ENCODE peak calls at places on chromosomes 11 and 22, in ten cellular contexts. One of them, this sample, is unnamed.

GRCh38 chr22:46256358-46256958 is 6.4 kb upstream of the CDPF1 start:
- DNase-seq in lower lobe of right lung: no peak
- DNase-seq in HCT116: no peak
- DNase-seq in nephron progenitor cell: no peak
- DNase-seq in fibroblast of pulmonary artery: no peak
- DNase-seq in fibroblast of villous mesenchyme: peak
- DNase-seq in cardiac muscle cell: no peak
- DNase-seq in fibroblast of the aortic adventitia: no peak
- DNase-seq in neural crest cell: no peak
- DNase-seq in Caco-2: no peak
- DNase-seq in this sample: no peak

GRCh38 chr22:38868886-38869381 is 3.1 kb downstream of the CBX6 start:
- DNase-seq in lower lobe of right lung: peak
- DNase-seq in HCT116: peak
- DNase-seq in nephron progenitor cell: peak
- DNase-seq in fibroblast of pulmonary artery: peak
- DNase-seq in fibroblast of villous mesenchyme: peak
- DNase-seq in cardiac muscle cell: peak
- DNase-seq in fibroblast of the aortic adventitia: peak
- DNase-seq in neural crest cell: peak
- DNase-seq in Caco-2: peak
- DNase-seq in this sample: peak

GRCh38 chr11:103395612-103396011 is 286.4 kb downstream of the DYNC2H1 start:
- DNase-seq in lower lobe of right lung: no peak
- DNase-seq in HCT116: no peak
- DNase-seq in nephron progenitor cell: no peak
- DNase-seq in fibroblast of pulmonary artery: peak
- DNase-seq in fibroblast of villous mesenchyme: no peak
- DNase-seq in cardiac muscle cell: peak
- DNase-seq in fibroblast of the aortic adventitia: peak
- DNase-seq in neural crest cell: no peak
- DNase-seq in Caco-2: peak
- DNase-seq in this sample: no peak

GRCh38 chr11:10076458-10077141 is 217.4 kb downstream of the SBF2 start:
- DNase-seq in lower lobe of right lung: no peak
- DNase-seq in HCT116: peak
- DNase-seq in nephron progenitor cell: peak
- DNase-seq in fibroblast of pulmonary artery: peak
- DNase-seq in fibroblast of villous mesenchyme: peak
- DNase-seq in cardiac muscle cell: peak
- DNase-seq in fibroblast of the aortic adventitia: peak
- DNase-seq in neural crest cell: peak
- DNase-seq in Caco-2: peak
- DNase-seq in this sample: peak

GRCh38 chr11:66420671-66421476 is at the start of gene NPAS4:
- DNase-seq in lower lobe of right lung: no peak
- DNase-seq in HCT116: no peak
- DNase-seq in nephron progenitor cell: peak
- DNase-seq in fibroblast of pulmonary artery: no peak
- DNase-seq in fibroblast of villous mesenchyme: no peak
- DNase-seq in cardiac muscle cell: no peak
- DNase-seq in fibroblast of the aortic adventitia: no peak
- DNase-seq in neural crest cell: no peak
- DNase-seq in Caco-2: no peak
- DNase-seq in this sample: no peak

GRCh38 chr11:61828379-61828628 is 204 bp downstream of the FADS2 start:
- DNase-seq in lower lobe of right lung: no peak
- DNase-seq in HCT116: no peak
- DNase-seq in nephron progenitor cell: no peak
- DNase-seq in fibroblast of pulmonary artery: no peak
- DNase-seq in fibroblast of villous mesenchyme: no peak
- DNase-seq in cardiac muscle cell: no peak
- DNase-seq in fibroblast of the aortic adventitia: no peak
- DNase-seq in neural crest cell: no peak
- DNase-seq in Caco-2: no peak
- DNase-seq in this sample: no peak

GRCh38 chr22:25488244-25489020 is 76.0 kb upstream of the GRK3 start:
- DNase-seq in lower lobe of right lung: peak
- DNase-seq in HCT116: peak
- DNase-seq in nephron progenitor cell: no peak
- DNase-seq in fibroblast of pulmonary artery: peak
- DNase-seq in fibroblast of villous mesenchyme: peak
- DNase-seq in cardiac muscle cell: peak
- DNase-seq in fibroblast of the aortic adventitia: peak
- DNase-seq in neural crest cell: no peak
- DNase-seq in Caco-2: no peak
- DNase-seq in this sample: peak

GRCh38 chr11:133900176-133901105 is 55.1 kb upstream of the SPATA19 start:
- DNase-seq in lower lobe of right lung: peak
- DNase-seq in HCT116: no peak
- DNase-seq in nephron progenitor cell: no peak
- DNase-seq in fibroblast of pulmonary artery: no peak
- DNase-seq in fibroblast of villous mesenchyme: no peak
- DNase-seq in cardiac muscle cell: no peak
- DNase-seq in fibroblast of the aortic adventitia: no peak
- DNase-seq in neural crest cell: no peak
- DNase-seq in Caco-2: no peak
- DNase-seq in this sample: no peak

GRCh38 chr22:46129390-46130041 is 20.8 kb upstream of the PPARA start:
- DNase-seq in lower lobe of right lung: peak
- DNase-seq in HCT116: no peak
- DNase-seq in nephron progenitor cell: no peak
- DNase-seq in fibroblast of pulmonary artery: no peak
- DNase-seq in fibroblast of villous mesenchyme: no peak
- DNase-seq in cardiac muscle cell: no peak
- DNase-seq in fibroblast of the aortic adventitia: no peak
- DNase-seq in neural crest cell: no peak
- DNase-seq in Caco-2: no peak
- DNase-seq in this sample: no peak

GRCh38 chr11:20070459-20070858 is 89.8 kb downstream of the DBX1 start:
- DNase-seq in lower lobe of right lung: no peak
- DNase-seq in HCT116: no peak
- DNase-seq in nephron progenitor cell: no peak
- DNase-seq in fibroblast of pulmonary artery: no peak
- DNase-seq in fibroblast of villous mesenchyme: no peak
- DNase-seq in cardiac muscle cell: no peak
- DNase-seq in fibroblast of the aortic adventitia: no peak
- DNase-seq in neural crest cell: no peak
- DNase-seq in Caco-2: no peak
- DNase-seq in this sample: no peak

GRCh38 chr22:45344339-45344738 is 34.6 kb downstream of the FAM118A start:
- DNase-seq in lower lobe of right lung: no peak
- DNase-seq in HCT116: no peak
- DNase-seq in nephron progenitor cell: peak
- DNase-seq in fibroblast of pulmonary artery: peak
- DNase-seq in fibroblast of villous mesenchyme: peak
- DNase-seq in cardiac muscle cell: peak
- DNase-seq in fibroblast of the aortic adventitia: peak
- DNase-seq in neural crest cell: no peak
- DNase-seq in Caco-2: peak
- DNase-seq in this sample: no peak

DNA sequence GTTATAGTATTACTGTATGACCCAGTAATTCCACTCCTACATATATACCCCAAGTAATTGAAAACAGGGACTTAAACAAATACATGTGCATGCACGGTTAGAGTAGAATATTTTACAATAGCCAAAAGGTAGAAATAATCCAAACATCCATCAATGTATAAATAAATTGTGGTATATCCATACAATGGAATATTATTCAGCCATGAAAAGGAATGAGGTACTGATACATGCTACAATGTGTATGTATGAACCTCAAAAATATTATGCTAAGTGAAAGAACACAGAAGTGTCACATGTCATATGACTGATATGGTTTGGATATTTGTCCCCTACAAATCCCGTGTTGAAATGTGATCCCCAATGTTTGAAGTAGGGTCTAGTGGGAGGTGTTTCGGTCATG is 560.8 kb upstream of the LARGE1 start:
- DNase-seq in lower lobe of right lung: no peak
- DNase-seq in HCT116: no peak
- DNase-seq in nephron progenitor cell: no peak
- DNase-seq in fibroblast of pulmonary artery: no peak
- DNase-seq in fibroblast of villous mesenchyme: no peak
- DNase-seq in cardiac muscle cell: no peak
- DNase-seq in fibroblast of the aortic adventitia: no peak
- DNase-seq in neural crest cell: no peak
- DNase-seq in Caco-2: no peak
- DNase-seq in this sample: no peak
- TF ChIP-seq CTCF in lower lobe of right lung: no peak
- TF ChIP-seq CTCF in HCT116: no peak
- TF ChIP-seq CTCF in nephron progenitor cell: no peak
- TF ChIP-seq CTCF in fibroblast of pulmonary artery: no peak
- TF ChIP-seq CTCF in fibroblast of villous mesenchyme: no peak
- TF ChIP-seq CTCF in cardiac muscle cell: no peak
- TF ChIP-seq CTCF in fibroblast of the aortic adventitia: no peak
- TF ChIP-seq CTCF in neural crest cell: no peak
- TF ChIP-seq CTCF in Caco-2: no peak
- TF ChIP-seq CTCF in this sample: no peak

GRCh38 chr11:117953029-117953671 is 23.9 kb upstream of the TMPRSS13 start:
- DNase-seq in lower lobe of right lung: no peak
- DNase-seq in HCT116: no peak
- DNase-seq in nephron progenitor cell: no peak
- DNase-seq in fibroblast of pulmonary artery: no peak
- DNase-seq in fibroblast of villous mesenchyme: no peak
- DNase-seq in cardiac muscle cell: no peak
- DNase-seq in fibroblast of the aortic adventitia: no peak
- DNase-seq in neural crest cell: no peak
- DNase-seq in Caco-2: no peak
- DNase-seq in this sample: no peak

GRCh38 chr11:117946842-117947526 is 17.8 kb upstream of the TMPRSS13 start:
- DNase-seq in lower lobe of right lung: peak
- DNase-seq in HCT116: peak
- DNase-seq in nephron progenitor cell: peak
- DNase-seq in fibroblast of pulmonary artery: peak
- DNase-seq in fibroblast of villous mesenchyme: peak
- DNase-seq in cardiac muscle cell: peak
- DNase-seq in fibroblast of the aortic adventitia: peak
- DNase-seq in neural crest cell: peak
- DNase-seq in Caco-2: peak
- DNase-seq in this sample: peak

GRCh38 chr11:117950999-117951961 is 22.1 kb upstream of the TMPRSS13 start:
- DNase-seq in lower lobe of right lung: no peak
- DNase-seq in HCT116: no peak
- DNase-seq in nephron progenitor cell: peak
- DNase-seq in fibroblast of pulmonary artery: no peak
- DNase-seq in fibroblast of villous mesenchyme: no peak
- DNase-seq in cardiac muscle cell: no peak
- DNase-seq in fibroblast of the aortic adventitia: no peak
- DNase-seq in neural crest cell: no peak
- DNase-seq in Caco-2: no peak
- DNase-seq in this sample: no peak

GRCh38 chr11:117949062-117949461 is 19.9 kb upstream of the TMPRSS13 start:
- DNase-seq in lower lobe of right lung: no peak
- DNase-seq in HCT116: no peak
- DNase-seq in nephron progenitor cell: no peak
- DNase-seq in fibroblast of pulmonary artery: no peak
- DNase-seq in fibroblast of villous mesenchyme: no peak
- DNase-seq in cardiac muscle cell: no peak
- DNase-seq in fibroblast of the aortic adventitia: no peak
- DNase-seq in neural crest cell: no peak
- DNase-seq in Caco-2: no peak
- DNase-seq in this sample: no peak

DNA sequence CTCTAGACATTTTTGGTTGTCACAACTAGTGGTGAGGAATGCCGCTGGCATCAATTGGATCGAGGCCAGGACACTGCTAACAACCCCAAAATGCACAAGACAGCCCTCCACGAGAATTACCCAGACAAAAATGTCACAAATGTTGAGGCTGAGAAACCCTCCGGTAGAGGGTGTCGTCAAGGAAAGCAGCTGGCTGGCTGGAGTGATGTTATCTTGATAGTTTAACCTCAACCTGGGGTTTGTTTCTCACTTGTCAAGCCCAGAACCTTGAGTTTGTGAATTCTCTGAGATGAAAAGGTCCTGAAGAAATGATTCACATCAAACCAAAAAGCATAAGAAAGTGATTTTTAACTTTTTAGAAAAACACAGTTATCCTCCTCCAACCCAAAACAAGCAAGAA is 21.1 kb upstream of the TMPRSS13 start:
- DNase-seq in lower lobe of right lung: no peak
- DNase-seq in HCT116: no peak
- DNase-seq in nephron progenitor cell: no peak
- DNase-seq in fibroblast of pulmonary artery: no peak
- DNase-seq in fibroblast of villous mesenchyme: no peak
- DNase-seq in cardiac muscle cell: peak
- DNase-seq in fibroblast of the aortic adventitia: no peak
- DNase-seq in neural crest cell: no peak
- DNase-seq in Caco-2: peak
- DNase-seq in this sample: no peak
- TF ChIP-seq CTCF in lower lobe of right lung: peak
- TF ChIP-seq CTCF in HCT116: no peak
- TF ChIP-seq CTCF in nephron progenitor cell: no peak
- TF ChIP-seq CTCF in fibroblast of pulmonary artery: peak
- TF ChIP-seq CTCF in fibroblast of villous mesenchyme: no peak
- TF ChIP-seq CTCF in cardiac muscle cell: peak
- TF ChIP-seq CTCF in fibroblast of the aortic adventitia: no peak
- TF ChIP-seq CTCF in neural crest cell: peak
- TF ChIP-seq CTCF in Caco-2: peak
- TF ChIP-seq CTCF in this sample: no peak

GRCh38 chr11:127471662-127472061 is 471.1 kb upstream of the KIRREL3 start:
- DNase-seq in lower lobe of right lung: no peak
- DNase-seq in HCT116: no peak
- DNase-seq in nephron progenitor cell: no peak
- DNase-seq in fibroblast of pulmonary artery: no peak
- DNase-seq in fibroblast of villous mesenchyme: no peak
- DNase-seq in cardiac muscle cell: no peak
- DNase-seq in fibroblast of the aortic adventitia: no peak
- DNase-seq in neural crest cell: no peak
- DNase-seq in Caco-2: no peak
- DNase-seq in this sample: no peak
- TF ChIP-seq CTCF in lower lobe of right lung: no peak
- TF ChIP-seq CTCF in HCT116: peak
- TF ChIP-seq CTCF in nephron progenitor cell: peak
- TF ChIP-seq CTCF in fibroblast of pulmonary artery: no peak
- TF ChIP-seq CTCF in fibroblast of villous mesenchyme: no peak
- TF ChIP-seq CTCF in cardiac muscle cell: no peak
- TF ChIP-seq CTCF in fibroblast of the aortic adventitia: no peak
- TF ChIP-seq CTCF in neural crest cell: no peak
- TF ChIP-seq CTCF in Caco-2: no peak
- TF ChIP-seq CTCF in this sample: no peak

DNA sequence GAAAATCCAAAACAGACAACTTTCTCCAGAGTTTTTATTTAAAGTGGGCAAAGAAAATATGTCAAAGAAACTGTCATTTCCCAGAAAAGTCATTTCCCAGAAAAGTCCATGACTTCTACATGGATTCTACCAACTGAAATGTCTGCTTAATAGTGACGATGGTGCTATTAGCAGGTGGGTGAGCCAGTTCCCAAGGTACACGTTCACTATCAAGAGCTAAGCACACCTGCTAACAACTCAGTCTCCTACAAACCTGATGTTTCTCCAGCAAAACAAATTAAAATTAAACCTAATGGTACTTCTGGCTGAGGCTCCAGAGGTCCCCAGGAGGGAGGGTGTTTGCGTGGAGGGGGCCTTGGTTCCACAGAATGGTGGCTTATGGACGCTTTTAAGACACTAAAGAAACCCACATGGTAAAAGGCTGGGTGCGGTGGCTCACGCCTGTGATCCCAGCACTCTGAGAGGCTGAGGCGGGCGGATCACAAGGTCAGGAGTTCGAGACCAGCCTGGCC is 26.8 kb downstream of the POU2AF1 start:
- DNase-seq in lower lobe of right lung: no peak
- DNase-seq in HCT116: no peak
- DNase-seq in nephron progenitor cell: no peak
- DNase-seq in fibroblast of pulmonary artery: no peak
- DNase-seq in fibroblast of villous mesenchyme: no peak
- DNase-seq in cardiac muscle cell: no peak
- DNase-seq in fibroblast of the aortic adventitia: no peak
- DNase-seq in neural crest cell: no peak
- DNase-seq in Caco-2: no peak
- DNase-seq in this sample: no peak
- TF ChIP-seq CTCF in lower lobe of right lung: no peak
- TF ChIP-seq CTCF in HCT116: no peak
- TF ChIP-seq CTCF in nephron progenitor cell: no peak
- TF ChIP-seq CTCF in fibroblast of pulmonary artery: no peak
- TF ChIP-seq CTCF in fibroblast of villous mesenchyme: no peak
- TF ChIP-seq CTCF in cardiac muscle cell: no peak
- TF ChIP-seq CTCF in fibroblast of the aortic adventitia: no peak
- TF ChIP-seq CTCF in neural crest cell: no peak
- TF ChIP-seq CTCF in Caco-2: no peak
- TF ChIP-seq CTCF in this sample: no peak

This sample was measured in Calu3.